ENCODE peak calls at places on chromosomes 1 and 21, in six cellular contexts. B, I, W, H, D and J are unnamed samples. For H3K27me3, the result is how much of the 10 kb centered on the place peaks cover.

GRCh38 chr1:246989901-246990300 is 18.0 kb downstream of the ZNF695 start:
- DNase-seq in W (no peak), H (no peak), D (no peak), I (no peak), B (no peak), J (no peak)

GRCh38 chr1:180150982-180151381 is 3.7 kb upstream of the QSOX1 start:
- DNase-seq in H (no peak), W (no peak), B (no peak), I (no peak), D (no peak), J (no peak)

GRCh38 chr1:24861821-24862727 is 68.0 kb downstream of the RUNX3 start:
- DNase-seq in W (peak), B (no peak), H (no peak), I (no peak), D (no peak), J (no peak)

GRCh38 chr1:229781453-229781852 is 155.4 kb downstream of the URB2 start:
- DNase-seq in I (no peak), H (no peak), D (peak), B (no peak), W (peak), J (no peak)

GRCh38 chr1:169680377-169681019 is 30.9 kb downstream of the SELL start:
- DNase-seq in I (no peak), W (no peak), D (no peak), B (no peak), H (no peak), J (no peak)

GRCh38 chr1:203704120-203704519 is 60.9 kb upstream of the LAX1 start:
- DNase-seq in H (no peak), D (no peak), I (no peak), B (no peak), W (no peak), J (no peak)

GRCh38 chr1:7199077-7199779 is 414.0 kb downstream of the CAMTA1 start:
- DNase-seq in H (no peak), D (no peak), B (no peak), I (no peak), W (no peak), J (no peak)

GRCh38 chr1:17419626-17420328 is 19.7 kb downstream of the RCC2 start:
- DNase-seq in D (peak), W (peak), B (peak), I (no peak), H (no peak), J (no peak)

GRCh38 chr1:77986810-77987209 is 7.9 kb upstream of the FUBP1 start:
- DNase-seq in I (no peak), B (no peak), H (no peak), W (no peak), D (no peak), J (no peak)

GRCh38 chr1:40162791-40163441 is 1.7 kb downstream of the RLF start:
- DNase-seq in W (no peak), H (no peak), B (no peak), I (no peak), D (no peak), J (no peak)

GRCh38 chr21:45080639-45081414 is 6.4 kb downstream of the ADARB1 start:
- DNase-seq in D (no peak), I (no peak), B (no peak), H (no peak), W (no peak), J (no peak)
- H3K27me3 ChIP-seq in D (under half), I (under half), B (under half), H (under half), W (under half), J (under half)

GRCh38 chr1:6106977-6107376 is 61.3 kb downstream of the KCNAB2 start:
- DNase-seq in B (no peak), D (no peak), I (no peak), H (no peak), W (no peak), J (no peak)

GRCh38 chr1:6108937-6109636 is 63.4 kb downstream of the KCNAB2 start:
- DNase-seq in I (no peak), W (no peak), D (peak), H (no peak), B (no peak), J (no peak)

GRCh38 chr1:6108476-6108875 is 62.8 kb downstream of the KCNAB2 start:
- DNase-seq in W (no peak), D (no peak), B (no peak), H (no peak), I (no peak), J (no peak)

GRCh38 chr1:6106321-6106731 is 60.6 kb downstream of the KCNAB2 start:
- DNase-seq in W (no peak), D (peak), I (no peak), H (no peak), B (no peak), J (no peak)

DNA sequence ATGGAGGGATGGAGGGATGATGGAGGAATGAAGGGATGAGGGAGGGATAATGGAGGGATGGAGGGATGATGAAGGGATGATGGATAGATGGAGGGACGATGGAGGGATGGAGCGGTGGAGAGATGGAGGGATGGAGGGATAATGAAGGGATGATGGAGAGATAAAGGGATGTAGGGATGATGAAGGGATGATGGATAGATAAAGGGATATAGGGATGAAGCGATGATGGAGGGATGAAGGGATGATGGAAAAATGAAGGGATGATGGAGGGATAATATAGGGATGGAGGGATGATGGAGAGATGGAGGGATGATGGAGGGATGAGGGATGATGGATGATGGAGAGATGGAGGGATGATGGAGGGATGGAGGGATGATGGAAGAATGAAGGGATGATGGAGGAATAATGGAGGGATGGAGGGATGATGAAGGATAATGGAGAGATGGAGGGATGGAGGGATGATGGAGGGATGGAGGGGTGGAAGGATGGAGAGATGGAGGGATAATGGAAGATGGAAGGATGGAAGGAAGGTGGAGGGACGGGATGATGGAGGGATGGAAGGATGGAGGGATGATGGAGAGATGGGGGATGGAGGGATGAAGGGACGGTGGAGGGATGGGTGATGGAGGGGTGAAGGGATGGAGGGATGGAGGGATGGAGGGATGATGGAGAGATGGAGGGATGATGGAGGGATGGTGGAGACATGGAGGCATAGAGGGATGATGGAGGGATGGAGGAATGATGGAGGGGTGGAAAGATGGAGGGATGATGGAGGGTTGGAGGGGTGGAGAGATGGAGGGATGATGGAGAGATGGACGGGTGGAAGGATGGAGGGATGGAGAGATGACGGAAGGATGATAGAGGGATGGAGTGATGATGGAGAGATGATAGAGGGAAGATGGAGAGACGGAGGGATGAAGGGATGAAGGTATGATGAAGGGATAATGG is 62.0 kb downstream of the KCNAB2 start:
- DNase-seq in I (no peak), W (no peak), H (no peak), D (no peak), B (no peak), J (no peak)
- H3K27me3 ChIP-seq in I (under half), W (under half), H (under half), D (under half), B (under half), J (under half)

DNA sequence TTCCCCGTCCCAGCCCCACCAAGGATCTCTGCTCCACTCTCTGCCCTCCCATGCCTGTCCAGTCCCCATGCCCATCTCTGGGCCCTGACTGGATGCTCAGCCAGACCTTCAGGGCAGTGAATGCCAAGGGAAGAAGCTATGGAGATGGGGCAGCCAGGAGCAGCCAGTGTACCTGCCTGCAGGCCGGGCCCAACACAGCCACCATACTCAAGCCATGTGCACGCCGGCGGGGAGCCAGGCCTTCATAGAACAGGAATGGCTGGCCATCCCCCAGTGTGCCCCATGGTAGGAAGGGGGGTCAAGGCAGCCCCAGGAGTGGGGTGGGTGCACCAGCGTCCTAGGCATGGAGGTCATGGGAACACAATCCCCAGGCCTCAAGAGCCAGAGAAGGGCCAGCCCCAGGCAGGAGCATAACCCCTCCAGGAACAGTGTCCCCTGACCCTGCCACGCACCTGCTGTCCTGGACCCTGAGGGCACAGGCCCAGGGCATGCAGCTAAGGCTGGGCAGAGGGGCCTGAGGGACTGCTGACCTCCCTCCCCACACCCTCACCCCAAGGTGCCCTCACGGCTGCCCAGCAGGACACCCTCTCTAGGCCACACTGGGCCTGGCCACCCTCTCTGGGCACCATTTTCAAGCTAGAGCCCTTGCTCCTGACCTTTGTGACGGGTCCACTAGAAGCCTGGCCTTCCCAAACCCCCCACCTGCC is 20.3 kb upstream of the ARF1 start:
- DNase-seq in I (no peak), H (no peak), D (no peak), W (peak), B (no peak), J (no peak)
- H3K27me3 ChIP-seq in I (under half), H (under half), D (under half), W (under half), B (under half), J (under half)

DNA sequence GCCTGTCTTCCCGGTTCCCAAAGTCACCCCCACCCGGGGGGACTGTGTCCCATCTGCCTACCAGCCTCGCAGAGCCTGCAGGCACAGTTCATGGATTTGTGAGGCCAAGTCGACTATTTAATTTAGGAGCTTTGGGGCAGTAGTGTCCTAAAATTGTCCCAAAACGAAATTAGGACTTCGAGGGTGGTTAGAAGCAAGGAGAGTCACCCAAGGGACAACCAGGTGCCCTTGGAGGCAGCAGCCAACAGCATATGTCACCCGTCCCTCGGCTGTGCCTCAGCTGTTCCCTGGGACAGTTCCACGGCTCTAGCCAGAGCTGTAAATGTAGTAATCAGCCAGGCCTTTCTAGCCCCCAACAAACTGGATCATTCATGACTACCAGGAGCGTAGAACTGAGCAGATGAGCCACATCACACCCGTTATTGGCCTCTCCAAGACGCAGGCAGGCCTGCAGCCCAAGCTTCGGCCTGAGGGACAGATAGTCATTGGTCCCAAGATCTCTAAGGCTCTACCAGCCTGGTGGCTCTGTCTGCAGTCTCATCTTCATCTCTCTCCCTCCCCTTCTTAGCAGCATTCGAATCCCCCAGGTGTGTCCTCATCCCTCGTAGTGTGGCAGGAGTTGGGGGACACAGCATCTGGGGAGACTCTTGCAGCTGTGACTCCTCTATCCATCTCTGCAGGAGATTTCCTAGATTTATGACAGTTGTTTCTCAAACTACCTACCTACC is 2.9 kb downstream of the PAX7 start:
- DNase-seq in I (no peak), D (no peak), B (no peak), W (no peak), H (no peak), J (no peak)
- H3K27me3 ChIP-seq in I (under half), D (under half), B (half or more), W (half or more), H (half or more), J (half or more)

DNA sequence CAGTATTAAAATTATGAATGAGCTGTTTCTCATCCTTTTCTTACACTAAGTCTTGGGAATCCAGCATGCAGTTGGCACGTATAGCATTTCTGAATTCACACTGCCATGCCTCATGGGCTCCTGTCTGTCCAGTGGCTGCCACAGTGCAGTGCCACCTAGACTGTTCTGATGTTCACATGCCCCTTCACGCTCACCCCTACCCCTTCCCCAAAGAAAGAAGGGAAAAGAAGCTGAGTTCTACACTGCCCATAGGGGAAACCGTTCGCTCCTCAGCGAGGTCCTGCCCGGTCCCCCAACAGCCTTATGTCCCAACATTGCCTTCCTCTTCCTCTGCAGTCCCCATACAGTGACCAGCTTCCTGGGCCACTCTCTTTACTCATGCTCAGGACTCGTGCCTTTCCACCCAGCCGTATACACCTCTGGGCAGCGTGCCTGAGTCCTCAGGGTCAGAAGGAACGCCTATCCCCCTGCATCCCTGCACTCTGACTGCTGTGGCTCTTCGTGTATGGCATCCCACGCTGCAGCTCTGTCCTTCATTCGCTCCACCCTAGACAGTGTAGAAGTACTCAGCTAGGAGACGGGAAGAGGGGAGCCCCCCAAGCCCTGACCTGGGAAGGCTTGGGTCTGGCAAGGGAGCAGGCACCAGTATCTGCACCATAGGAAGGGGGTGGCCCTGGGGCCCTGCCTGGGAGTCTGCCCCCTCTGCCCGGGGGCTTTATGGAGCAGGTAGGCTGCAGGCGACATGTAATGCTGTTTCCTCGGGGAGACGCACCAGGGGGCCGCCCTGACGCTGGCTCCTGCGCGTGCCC is 24.1 kb upstream of the ARF1 start:
- DNase-seq in H (no peak), I (no peak), W (peak), D (no peak), B (no peak), J (no peak)
- H3K27me3 ChIP-seq in H (under half), I (under half), W (under half), D (under half), B (under half), J (under half)

GRCh38 chr1:1207254-1207902 is 986 bp upstream of the TNFRSF18 start:
- DNase-seq in H (no peak), B (no peak), W (no peak), I (no peak), D (peak), J (no peak)
- H3K27me3 ChIP-seq in H (under half), B (under half), W (under half), I (under half), D (under half), J (under half)

GRCh38 chr1:70354332-70355110 is at the start of gene ANKRD13C:
- DNase-seq in W (peak), I (peak), B (peak), D (peak), H (peak), J (peak)
- H3K27me3 ChIP-seq in W (under half), I (under half), B (under half), D (under half), H (under half), J (under half)

DNA sequence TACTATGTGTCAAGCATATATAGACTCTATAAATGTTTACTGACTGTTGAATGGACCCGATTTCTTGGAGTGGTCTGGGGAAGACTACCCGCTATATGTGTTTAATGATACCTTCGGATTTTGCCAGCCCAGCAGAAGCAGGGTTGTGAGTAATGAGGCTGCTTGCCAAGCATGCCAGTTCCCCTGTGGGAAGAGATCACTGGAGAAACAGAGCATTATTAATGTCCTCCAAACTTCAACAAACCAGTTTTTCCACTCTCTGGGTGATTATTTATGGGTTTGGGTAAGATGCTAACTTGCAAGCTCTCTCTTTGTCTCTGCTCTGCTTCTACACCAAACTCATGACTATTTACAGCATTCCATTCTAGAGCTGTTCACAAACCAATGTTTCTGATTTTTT is 25.1 kb upstream of the PHGDH start:
- DNase-seq in I (no peak), B (no peak), D (no peak), H (peak), W (no peak), J (no peak)
- H3K27me3 ChIP-seq in I (under half), B (under half), D (under half), H (under half), W (under half), J (under half)